ENCODE peak calls at places on chromosomes 1 and 21, in seven cellular contexts. G is hypothalamus, X is HTR-8/SVneo, O is smooth muscle cell of the brain vasculature, P is NCI-H1092, Z is KBM-7, N is ovary. U is an unnamed sample.

GRCh38 chr1:167328762-167329483 is 108.2 kb downstream of the POU2F1 start:
- DNase-seq in G (no peak), X (no peak), O (no peak), P (no peak), Z (peak), N (no peak), U (peak)

GRCh38 chr1:172746091-172746949 is 87.4 kb downstream of the FASLG start:
- DNase-seq in G (no peak), X (peak), O (peak), P (no peak), Z (peak), N (no peak), U (peak)

GRCh38 chr1:20551945-20552727 is at the start of gene FAM43B:
- DNase-seq in G (peak), X (peak), O (no peak), P (no peak), Z (no peak), N (no peak), U (no peak)

GRCh38 chr1:111864862-111865261 is 109.2 kb downstream of the DDX20 start:
- DNase-seq in G (no peak), X (no peak), O (no peak), P (no peak), Z (peak), N (no peak), U (no peak)

GRCh38 chr1:41783189-41783639 is 135.5 kb downstream of the HIVEP3 start:
- DNase-seq in G (no peak), X (peak), O (no peak), P (no peak), Z (no peak), N (no peak), U (no peak)

GRCh38 chr21:36320421-36321324 is 676 bp downstream of the MORC3 start:
- DNase-seq in G (peak), X (peak), O (peak), P (peak), Z (peak), N (peak), U (no peak)

GRCh38 chr21:14962217-14962616 is 102.6 kb downstream of the NRIP1 start:
- DNase-seq in G (no peak), X (no peak), O (no peak), P (no peak), Z (no peak), N (no peak), U (no peak)

GRCh38 chr1:216119600-216119999 is 303.6 kb downstream of the USH2A start:
- DNase-seq in G (no peak), X (peak), O (no peak), P (peak), Z (peak), N (no peak), U (no peak)

GRCh38 chr1:90919190-90919719 is 102.6 kb downstream of the ZNF644 start:
- DNase-seq in G (no peak), X (no peak), O (no peak), P (no peak), Z (no peak), N (no peak), U (no peak)

GRCh38 chr1:149917590-149918144 is at the start of gene SV2A:
- DNase-seq in G (peak), X (peak), O (no peak), P (peak), Z (no peak), N (no peak), U (peak)

GRCh38 chr1:93977546-93977945 is 68.3 kb upstream of the GCLM start:
- DNase-seq in G (no peak), X (no peak), O (no peak), P (no peak), Z (no peak), N (no peak), U (no peak)

GRCh38 chr1:177858222-177858894 is 111.5 kb downstream of the SEC16B start:
- DNase-seq in G (no peak), X (no peak), O (no peak), P (peak), Z (no peak), N (peak), U (no peak)

GRCh38 chr1:29122987-29123870 is 474 bp downstream of the TMEM200B start:
- DNase-seq in G (no peak), X (no peak), O (no peak), P (no peak), Z (no peak), N (peak), U (no peak)

GRCh38 chr1:111354584-111354983 is 63.9 kb downstream of the CHIA start:
- DNase-seq in G (no peak), X (no peak), O (no peak), P (no peak), Z (no peak), N (no peak), U (no peak)

GRCh38 chr1:203186446-203187305 is at the start of gene CHI3L1:
- DNase-seq in G (peak), X (no peak), O (no peak), P (no peak), Z (peak), N (peak), U (no peak)

GRCh38 chr1:43705982-43706597 is 1.2 kb upstream of the ST3GAL3 start:
- DNase-seq in G (no peak), X (no peak), O (no peak), P (no peak), Z (peak), N (no peak), U (peak)

GRCh38 chr1:185170291-185170848 is 13.4 kb downstream of the SWT1 start:
- DNase-seq in G (peak), X (peak), O (peak), P (peak), Z (peak), N (no peak), U (peak)